ENCODE peak calls at places on chromosomes 3 and 15, in nine cellular contexts. V, P, U, H, B, M, Q, T and A are unnamed samples. For H3K4me1 and H3K36me3, the result is how much of the 10 kb centered on the place peaks cover.

GRCh38 chr15:65824031-65824743 is 32.1 kb upstream of the DENND4A start:
- DNase-seq in H (peak), P (peak), V (peak), B (no peak), U (peak), T (peak), Q (peak), M (peak), A (peak)

GRCh38 chr3:120102232-120102631 is 8.0 kb upstream of the GSK3B start:
- DNase-seq in P (no peak), H (no peak), B (no peak), V (no peak), Q (no peak), T (no peak), U (no peak), M (no peak), A (no peak)

GRCh38 chr15:38576837-38577236 is 12.2 kb upstream of the RASGRP1 start:
- DNase-seq in M (no peak), V (no peak), Q (no peak), T (no peak), P (no peak), B (no peak), H (no peak), U (no peak), A (no peak)

GRCh38 chr15:84819291-84819768 is 2.2 kb downstream of the ALPK3 start:
- DNase-seq in U (peak), V (peak), Q (peak), T (no peak), P (peak), B (no peak), H (no peak), M (no peak), A (peak)

GRCh38 chr3:180870008-180870733 is 42.3 kb upstream of the FXR1 start:
- DNase-seq in H (no peak), V (peak), M (no peak), B (no peak), P (no peak), Q (peak), U (peak), T (no peak), A (no peak)

GRCh38 chr3:151774910-151775309 is 39.0 kb upstream of the AADAC start:
- DNase-seq in T (no peak), U (no peak), P (no peak), M (no peak), B (no peak), V (no peak), H (no peak), Q (no peak), A (no peak)

GRCh38 chr15:52427804-52428203 is 100.9 kb downstream of the MYO5A start:
- DNase-seq in V (peak), H (no peak), M (no peak), Q (no peak), P (peak), U (peak), B (no peak), T (no peak), A (no peak)

GRCh38 chr3:126082334-126083137 is 1.4 kb downstream of the SLC41A3 start:
- DNase-seq in H (no peak), M (no peak), Q (no peak), B (no peak), V (no peak), P (no peak), U (peak), T (no peak), A (no peak)

GRCh38 chr3:132629928-132630327 is 29.7 kb downstream of the ACAD11 start:
- DNase-seq in P (no peak), B (no peak), M (no peak), H (no peak), T (no peak), Q (no peak), V (peak), U (peak), A (peak)

GRCh38 chr3:138774529-138775253 is 60.0 kb downstream of the PIK3CB start:
- DNase-seq in H (no peak), P (peak), B (peak), M (peak), Q (peak), T (peak), U (peak), V (peak), A (peak)

GRCh38 chr3:100893590-100893989 is 99.6 kb downstream of the ABI3BP start:
- DNase-seq in H (no peak), P (peak), V (peak), U (peak), M (no peak), Q (no peak), T (no peak), B (no peak), A (peak)

GRCh38 chr15:100889359-100890058 is 9.9 kb downstream of the ALDH1A3 start:
- DNase-seq in P (no peak), U (peak), B (peak), M (no peak), V (peak), Q (peak), H (no peak), T (peak), A (no peak)

GRCh38 chr15:73650387-73651126 is 17.4 kb upstream of the NPTN start:
- DNase-seq in T (no peak), B (no peak), U (peak), M (no peak), H (no peak), V (peak), Q (no peak), P (peak), A (peak)

GRCh38 chr3:15491143-15491542 is 30.4 kb downstream of the COLQ start:
- DNase-seq in V (no peak), M (no peak), U (no peak), T (no peak), B (no peak), Q (no peak), H (no peak), P (no peak), A (no peak)

GRCh38 chr3:10480871-10481378 is 24.5 kb downstream of the ATP2B2 start:
- DNase-seq in P (no peak), V (no peak), U (peak), M (no peak), B (no peak), T (no peak), Q (no peak), H (no peak), A (no peak)

GRCh38 chr15:45268135-45268534 is 16.1 kb downstream of the SLC28A2 start:
- DNase-seq in V (no peak), U (no peak), T (no peak), B (no peak), M (peak), Q (no peak), P (no peak), H (peak), A (no peak)

GRCh38 chr3:64621275-64621674 is 66.5 kb downstream of the ADAMTS9 start:
- DNase-seq in U (no peak), M (no peak), T (no peak), Q (no peak), H (no peak), B (no peak), V (no peak), P (no peak), A (no peak)

GRCh38 chr3:124276863-124277515 is 285.1 kb upstream of the ROPN1 start:
- DNase-seq in P (no peak), V (no peak), B (no peak), M (no peak), T (no peak), U (no peak), H (no peak), Q (peak), A (no peak)

GRCh38 chr3:126026761-126027160 is 57.2 kb downstream of the SLC41A3 start:
- DNase-seq in H (no peak), B (no peak), Q (no peak), U (no peak), T (no peak), P (no peak), M (no peak), V (no peak), A (no peak)

GRCh38 chr15:78206326-78207109 is 27.8 kb downstream of the ACSBG1 start:
- DNase-seq in P (no peak), T (no peak), V (peak), U (peak), B (no peak), Q (no peak), H (no peak), M (peak), A (peak)

GRCh38 chr15:55715355-55716076 is 27.4 kb downstream of the PRTG start:
- DNase-seq in Q (no peak), T (no peak), B (no peak), V (no peak), U (no peak), M (no peak), H (peak), P (no peak), A (no peak)

GRCh38 chr3:78497025-78497424 is 1270.8 kb downstream of the ROBO1 start:
- DNase-seq in P (peak), B (no peak), U (no peak), V (no peak), H (no peak), M (no peak), T (peak), Q (peak), A (peak)

GRCh38 chr15:85331666-85332261 is 48.6 kb upstream of the AKAP13 start:
- DNase-seq in V (no peak), P (no peak), H (no peak), T (peak), U (no peak), M (no peak), B (no peak), Q (no peak), A (no peak)

GRCh38 chr3:130894873-130895330 is 1.0 kb downstream of the ATP2C1 start:
- DNase-seq in T (no peak), H (no peak), P (no peak), U (peak), Q (no peak), V (peak), B (no peak), M (no peak), A (peak)

GRCh38 chr3:146682176-146682575 is 77.0 kb upstream of the PLSCR5 start:
- DNase-seq in V (no peak), M (no peak), H (no peak), U (no peak), B (no peak), P (no peak), T (no peak), Q (no peak), A (peak)

GRCh38 chr15:53009093-53009492 is 219.0 kb upstream of the ONECUT1 start:
- DNase-seq in M (no peak), Q (no peak), B (no peak), T (no peak), V (no peak), H (no peak), P (no peak), U (no peak), A (no peak)

GRCh38 chr3:141366285-141367037 is 1.8 kb upstream of the ZBTB38 start:
- DNase-seq in B (no peak), P (no peak), Q (peak), V (peak), M (peak), H (peak), T (peak), U (peak), A (no peak)

GRCh38 chr3:73602171-73602570 is 22.6 kb downstream of the PDZRN3 start:
- DNase-seq in Q (no peak), U (no peak), V (peak), H (no peak), T (no peak), M (no peak), P (no peak), B (no peak), A (no peak)

GRCh38 chr15:83449250-83449671 is 2.1 kb downstream of the SH3GL3 start:
- DNase-seq in V (no peak), H (no peak), P (no peak), T (no peak), U (no peak), Q (no peak), M (no peak), B (no peak), A (peak)

GRCh38 chr15:83445653-83446052 is 1.5 kb upstream of the SH3GL3 start:
- DNase-seq in B (no peak), T (no peak), H (no peak), P (no peak), M (no peak), V (no peak), U (no peak), Q (no peak), A (peak)

GRCh38 chr15:83446417-83446816 is 724 bp upstream of the SH3GL3 start:
- DNase-seq in M (no peak), Q (no peak), P (no peak), T (no peak), H (no peak), U (no peak), B (no peak), V (no peak), A (no peak)

GRCh38 chr15:83444936-83445335 is 2.2 kb upstream of the SH3GL3 start:
- DNase-seq in T (no peak), P (no peak), B (no peak), U (no peak), Q (no peak), M (no peak), V (no peak), H (no peak), A (no peak)

GRCh38 chr15:83446904-83447708 is at the start of gene SH3GL3:
- DNase-seq in P (peak), H (no peak), T (peak), V (peak), M (peak), U (peak), B (no peak), Q (peak), A (peak)
- TF ChIP-seq CTCF in P (peak), H (no peak), T (no peak), V (peak), M (no peak), U (peak), B (peak), Q (peak), A (peak)

GRCh38 chr3:31877559-31877958 is 103.5 kb downstream of the OSBPL10 start:
- DNase-seq in T (no peak), P (no peak), B (no peak), V (no peak), U (no peak), Q (no peak), H (no peak), M (no peak), A (no peak)
- H3K4me1 ChIP-seq in T (under half), P (under half), B (half or more), V (under half), U (under half), Q (under half), H (under half), M (under half), A (under half)

GRCh38 chr3:72396899-72397298 is 451.3 kb downstream of the SHQ1 start:
- DNase-seq in Q (no peak), V (no peak), P (no peak), T (no peak), H (no peak), M (no peak), U (no peak), B (no peak), A (no peak)
- H3K36me3 ChIP-seq in Q (under half), V (under half), P (under half), T (under half), H (under half), M (under half), U (under half), B (under half), A (under half)

DNA sequence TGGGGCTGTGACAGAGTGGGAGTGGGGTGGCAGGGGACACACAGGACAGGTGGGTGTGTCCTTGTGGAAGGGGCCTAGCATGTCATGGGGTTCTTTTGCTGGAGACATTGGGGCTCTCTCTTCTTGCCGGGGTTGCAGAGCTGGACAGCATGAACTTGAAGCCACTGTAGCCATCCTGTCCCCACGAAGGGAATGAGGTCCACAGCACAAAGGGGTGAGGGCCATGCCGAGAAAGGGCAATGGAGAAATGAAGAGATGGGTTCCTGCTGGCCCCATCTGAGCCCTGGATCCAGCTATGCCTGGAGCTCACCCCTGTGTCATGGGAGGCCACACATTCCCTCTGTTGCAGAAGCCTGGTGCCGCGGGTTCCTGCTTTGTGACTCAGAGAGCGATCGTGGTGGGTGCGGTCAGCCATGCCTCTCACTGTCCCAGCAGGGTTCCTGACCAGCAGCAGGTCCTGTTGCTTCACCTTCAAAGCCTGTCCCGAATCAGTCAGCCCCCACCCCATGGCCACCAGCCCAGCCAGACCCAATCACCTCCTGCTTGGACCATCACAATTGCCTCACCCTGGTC is 50.0 kb downstream of the DNAJB8 start:
- DNase-seq in P (peak), M (peak), V (peak), T (no peak), U (peak), H (peak), B (no peak), Q (no peak), A (no peak)
- TF ChIP-seq CTCF in P (no peak), M (no peak), V (no peak), T (no peak), U (no peak), H (no peak), B (no peak), Q (no peak), A (no peak)